ENCODE peak calls at places on chromosomes 6 and 20, in eight cellular contexts. One of them, this sample, is unnamed.

GRCh38 chr6:89117285-89118108 is at the start of gene SRSF12:
- ATAC-seq in pancreas: peak; percentile 81
- ATAC-seq in omental fat pad: peak; percentile 82
- ATAC-seq in T-cell: peak; percentile 89
- ATAC-seq in activated B cell treated with CpG ODN at 0.5 μM for 24 hours: peak; percentile 81
- ATAC-seq in activated naive CD4-positive, alpha-beta T cell treated with anti-CD3 and anti-CD28 coated beads, Interleukin-2, amount 50 U/mL, for 72 hours: peak; percentile 89
- ATAC-seq in activated CD8-positive, alpha-beta memory T cell treated with anti-CD3 and anti-CD28 coated beads, Interleukin-2, amount 10 ng/mL, durations not matched to agents 7 days and 5 days: peak; percentile 94
- ATAC-seq in CD4-positive, alpha-beta T cell: peak; percentile 79
- ATAC-seq in this sample: peak; percentile 82

GRCh38 chr6:18503588-18504231 is 116.6 kb downstream of the RNF144B start:
- ATAC-seq in omental fat pad: peak; percentile 84
- ATAC-seq in activated naive CD4-positive, alpha-beta T cell treated with anti-CD3 and anti-CD28 coated beads, Interleukin-2, amount 50 U/mL, for 72 hours: peak; percentile 73
- ATAC-seq in activated B cell treated with CpG ODN at 0.5 μM for 24 hours: peak; percentile 88
- ATAC-seq in T-cell: no peak
- ATAC-seq in pancreas: peak; percentile 92
- ATAC-seq in CD4-positive, alpha-beta T cell: no peak
- ATAC-seq in activated CD8-positive, alpha-beta memory T cell treated with anti-CD3 and anti-CD28 coated beads, Interleukin-2, amount 10 ng/mL, durations not matched to agents 7 days and 5 days: peak; percentile 57
- ATAC-seq in this sample: peak; percentile 71

GRCh38 chr6:75065524-75065923 is 140.3 kb downstream of the COL12A1 start:
- ATAC-seq in CD4-positive, alpha-beta T cell: no peak
- ATAC-seq in activated CD8-positive, alpha-beta memory T cell treated with anti-CD3 and anti-CD28 coated beads, Interleukin-2, amount 10 ng/mL, durations not matched to agents 7 days and 5 days: no peak
- ATAC-seq in omental fat pad: no peak
- ATAC-seq in activated naive CD4-positive, alpha-beta T cell treated with anti-CD3 and anti-CD28 coated beads, Interleukin-2, amount 50 U/mL, for 72 hours: no peak
- ATAC-seq in pancreas: no peak
- ATAC-seq in T-cell: no peak
- ATAC-seq in activated B cell treated with CpG ODN at 0.5 μM for 24 hours: no peak
- ATAC-seq in this sample: no peak

GRCh38 chr6:83859410-83860346 is at the start of gene CYB5R4:
- ATAC-seq in pancreas: peak; percentile 100
- ATAC-seq in omental fat pad: peak; percentile 100
- ATAC-seq in activated CD8-positive, alpha-beta memory T cell treated with anti-CD3 and anti-CD28 coated beads, Interleukin-2, amount 10 ng/mL, durations not matched to agents 7 days and 5 days: peak; percentile 98
- ATAC-seq in activated B cell treated with CpG ODN at 0.5 μM for 24 hours: peak; percentile 97
- ATAC-seq in CD4-positive, alpha-beta T cell: peak; percentile 93
- ATAC-seq in activated naive CD4-positive, alpha-beta T cell treated with anti-CD3 and anti-CD28 coated beads, Interleukin-2, amount 50 U/mL, for 72 hours: peak; percentile 99
- ATAC-seq in T-cell: peak; percentile 96
- ATAC-seq in this sample: peak; percentile 99

GRCh38 chr20:61601853-61602252 is 349.8 kb downstream of the CDH4 start:
- ATAC-seq in T-cell: no peak
- ATAC-seq in pancreas: no peak
- ATAC-seq in activated CD8-positive, alpha-beta memory T cell treated with anti-CD3 and anti-CD28 coated beads, Interleukin-2, amount 10 ng/mL, durations not matched to agents 7 days and 5 days: no peak
- ATAC-seq in activated B cell treated with CpG ODN at 0.5 μM for 24 hours: no peak
- ATAC-seq in CD4-positive, alpha-beta T cell: no peak
- ATAC-seq in omental fat pad: no peak
- ATAC-seq in activated naive CD4-positive, alpha-beta T cell treated with anti-CD3 and anti-CD28 coated beads, Interleukin-2, amount 50 U/mL, for 72 hours: no peak
- ATAC-seq in this sample: no peak

GRCh38 chr20:44211177-44212039 is 837 bp upstream of the OSER1 start:
- ATAC-seq in T-cell: no peak
- ATAC-seq in activated CD8-positive, alpha-beta memory T cell treated with anti-CD3 and anti-CD28 coated beads, Interleukin-2, amount 10 ng/mL, durations not matched to agents 7 days and 5 days: no peak
- ATAC-seq in omental fat pad: peak; percentile 24
- ATAC-seq in activated naive CD4-positive, alpha-beta T cell treated with anti-CD3 and anti-CD28 coated beads, Interleukin-2, amount 50 U/mL, for 72 hours: no peak
- ATAC-seq in activated B cell treated with CpG ODN at 0.5 μM for 24 hours: no peak
- ATAC-seq in CD4-positive, alpha-beta T cell: no peak
- ATAC-seq in pancreas: peak; percentile 17
- ATAC-seq in this sample: no peak

GRCh38 chr6:156634048-156634447 is 143.1 kb upstream of the ARID1B start:
- ATAC-seq in activated CD8-positive, alpha-beta memory T cell treated with anti-CD3 and anti-CD28 coated beads, Interleukin-2, amount 10 ng/mL, durations not matched to agents 7 days and 5 days: no peak
- ATAC-seq in omental fat pad: no peak
- ATAC-seq in activated naive CD4-positive, alpha-beta T cell treated with anti-CD3 and anti-CD28 coated beads, Interleukin-2, amount 50 U/mL, for 72 hours: no peak
- ATAC-seq in CD4-positive, alpha-beta T cell: no peak
- ATAC-seq in T-cell: no peak
- ATAC-seq in pancreas: no peak
- ATAC-seq in activated B cell treated with CpG ODN at 0.5 μM for 24 hours: no peak
- ATAC-seq in this sample: no peak

GRCh38 chr6:136994782-136995181 is 50.0 kb downstream of the IL20RA start:
- ATAC-seq in CD4-positive, alpha-beta T cell: no peak
- ATAC-seq in activated naive CD4-positive, alpha-beta T cell treated with anti-CD3 and anti-CD28 coated beads, Interleukin-2, amount 50 U/mL, for 72 hours: no peak
- ATAC-seq in omental fat pad: no peak
- ATAC-seq in T-cell: no peak
- ATAC-seq in activated B cell treated with CpG ODN at 0.5 μM for 24 hours: no peak
- ATAC-seq in pancreas: peak; percentile 93
- ATAC-seq in activated CD8-positive, alpha-beta memory T cell treated with anti-CD3 and anti-CD28 coated beads, Interleukin-2, amount 10 ng/mL, durations not matched to agents 7 days and 5 days: no peak
- ATAC-seq in this sample: no peak

GRCh38 chr6:170270984-170271593 is 19.8 kb downstream of the DLL1 start:
- ATAC-seq in pancreas: no peak
- ATAC-seq in activated CD8-positive, alpha-beta memory T cell treated with anti-CD3 and anti-CD28 coated beads, Interleukin-2, amount 10 ng/mL, durations not matched to agents 7 days and 5 days: no peak
- ATAC-seq in activated naive CD4-positive, alpha-beta T cell treated with anti-CD3 and anti-CD28 coated beads, Interleukin-2, amount 50 U/mL, for 72 hours: no peak
- ATAC-seq in omental fat pad: no peak
- ATAC-seq in CD4-positive, alpha-beta T cell: no peak
- ATAC-seq in T-cell: no peak
- ATAC-seq in activated B cell treated with CpG ODN at 0.5 μM for 24 hours: no peak
- ATAC-seq in this sample: no peak

GRCh38 chr6:72825265-72825918 is 203.5 kb downstream of the KCNQ5 start:
- ATAC-seq in T-cell: no peak
- ATAC-seq in activated CD8-positive, alpha-beta memory T cell treated with anti-CD3 and anti-CD28 coated beads, Interleukin-2, amount 10 ng/mL, durations not matched to agents 7 days and 5 days: no peak
- ATAC-seq in pancreas: no peak
- ATAC-seq in omental fat pad: no peak
- ATAC-seq in CD4-positive, alpha-beta T cell: no peak
- ATAC-seq in activated naive CD4-positive, alpha-beta T cell treated with anti-CD3 and anti-CD28 coated beads, Interleukin-2, amount 50 U/mL, for 72 hours: peak; percentile 51
- ATAC-seq in activated B cell treated with CpG ODN at 0.5 μM for 24 hours: no peak
- ATAC-seq in this sample: no peak

GRCh38 chr20:59082981-59083380 is 40.4 kb upstream of the PRELID3B start:
- ATAC-seq in activated CD8-positive, alpha-beta memory T cell treated with anti-CD3 and anti-CD28 coated beads, Interleukin-2, amount 10 ng/mL, durations not matched to agents 7 days and 5 days: no peak
- ATAC-seq in omental fat pad: peak; percentile 95
- ATAC-seq in pancreas: no peak
- ATAC-seq in CD4-positive, alpha-beta T cell: no peak
- ATAC-seq in T-cell: no peak
- ATAC-seq in activated B cell treated with CpG ODN at 0.5 μM for 24 hours: no peak
- ATAC-seq in activated naive CD4-positive, alpha-beta T cell treated with anti-CD3 and anti-CD28 coated beads, Interleukin-2, amount 50 U/mL, for 72 hours: no peak
- ATAC-seq in this sample: no peak

GRCh38 chr20:45592574-45593189 is 13.6 kb upstream of the WFDC8 start:
- ATAC-seq in omental fat pad: no peak
- ATAC-seq in CD4-positive, alpha-beta T cell: peak; percentile 43
- ATAC-seq in activated naive CD4-positive, alpha-beta T cell treated with anti-CD3 and anti-CD28 coated beads, Interleukin-2, amount 50 U/mL, for 72 hours: peak; percentile 74
- ATAC-seq in activated CD8-positive, alpha-beta memory T cell treated with anti-CD3 and anti-CD28 coated beads, Interleukin-2, amount 10 ng/mL, durations not matched to agents 7 days and 5 days: peak; percentile 58
- ATAC-seq in activated B cell treated with CpG ODN at 0.5 μM for 24 hours: peak; percentile 54
- ATAC-seq in T-cell: no peak
- ATAC-seq in pancreas: no peak
- ATAC-seq in this sample: no peak

GRCh38 chr6:56334937-56335336 is 87.6 kb upstream of the COL21A1 start:
- ATAC-seq in activated B cell treated with CpG ODN at 0.5 μM for 24 hours: no peak
- ATAC-seq in activated CD8-positive, alpha-beta memory T cell treated with anti-CD3 and anti-CD28 coated beads, Interleukin-2, amount 10 ng/mL, durations not matched to agents 7 days and 5 days: no peak
- ATAC-seq in omental fat pad: no peak
- ATAC-seq in T-cell: no peak
- ATAC-seq in activated naive CD4-positive, alpha-beta T cell treated with anti-CD3 and anti-CD28 coated beads, Interleukin-2, amount 50 U/mL, for 72 hours: no peak
- ATAC-seq in CD4-positive, alpha-beta T cell: no peak
- ATAC-seq in pancreas: no peak
- ATAC-seq in this sample: no peak

GRCh38 chr6:45500924-45501816 is 123.4 kb upstream of the SUPT3H start:
- ATAC-seq in CD4-positive, alpha-beta T cell: no peak
- ATAC-seq in activated CD8-positive, alpha-beta memory T cell treated with anti-CD3 and anti-CD28 coated beads, Interleukin-2, amount 10 ng/mL, durations not matched to agents 7 days and 5 days: no peak
- ATAC-seq in activated B cell treated with CpG ODN at 0.5 μM for 24 hours: no peak
- ATAC-seq in pancreas: no peak
- ATAC-seq in activated naive CD4-positive, alpha-beta T cell treated with anti-CD3 and anti-CD28 coated beads, Interleukin-2, amount 50 U/mL, for 72 hours: no peak
- ATAC-seq in T-cell: no peak
- ATAC-seq in omental fat pad: no peak
- ATAC-seq in this sample: no peak

GRCh38 chr6:7604506-7604905 is 14.5 kb downstream of the SNRNP48 start:
- ATAC-seq in omental fat pad: no peak
- ATAC-seq in activated CD8-positive, alpha-beta memory T cell treated with anti-CD3 and anti-CD28 coated beads, Interleukin-2, amount 10 ng/mL, durations not matched to agents 7 days and 5 days: no peak
- ATAC-seq in CD4-positive, alpha-beta T cell: no peak
- ATAC-seq in activated naive CD4-positive, alpha-beta T cell treated with anti-CD3 and anti-CD28 coated beads, Interleukin-2, amount 50 U/mL, for 72 hours: peak; percentile 97
- ATAC-seq in pancreas: no peak
- ATAC-seq in T-cell: no peak
- ATAC-seq in activated B cell treated with CpG ODN at 0.5 μM for 24 hours: no peak
- ATAC-seq in this sample: no peak

GRCh38 chr6:42345696-42346416 is 105.9 kb downstream of the TRERF1 start:
- ATAC-seq in T-cell: peak; percentile 54
- ATAC-seq in pancreas: no peak
- ATAC-seq in omental fat pad: no peak
- ATAC-seq in activated B cell treated with CpG ODN at 0.5 μM for 24 hours: no peak
- ATAC-seq in activated naive CD4-positive, alpha-beta T cell treated with anti-CD3 and anti-CD28 coated beads, Interleukin-2, amount 50 U/mL, for 72 hours: peak; percentile 73
- ATAC-seq in activated CD8-positive, alpha-beta memory T cell treated with anti-CD3 and anti-CD28 coated beads, Interleukin-2, amount 10 ng/mL, durations not matched to agents 7 days and 5 days: peak; percentile 91
- ATAC-seq in CD4-positive, alpha-beta T cell: no peak
- ATAC-seq in this sample: no peak

GRCh38 chr20:46683939-46684750 is 5.1 kb downstream of the TP53RK start:
- ATAC-seq in pancreas: peak; percentile 80
- ATAC-seq in CD4-positive, alpha-beta T cell: no peak
- ATAC-seq in activated naive CD4-positive, alpha-beta T cell treated with anti-CD3 and anti-CD28 coated beads, Interleukin-2, amount 50 U/mL, for 72 hours: peak; percentile 39
- ATAC-seq in activated B cell treated with CpG ODN at 0.5 μM for 24 hours: no peak
- ATAC-seq in omental fat pad: peak; percentile 62
- ATAC-seq in activated CD8-positive, alpha-beta memory T cell treated with anti-CD3 and anti-CD28 coated beads, Interleukin-2, amount 10 ng/mL, durations not matched to agents 7 days and 5 days: no peak
- ATAC-seq in T-cell: no peak
- ATAC-seq in this sample: peak; percentile 73

This sample was measured in gastroesophageal sphincter.